ENCODE peak calls at places on chromosomes 3 and 15, in eight cellular contexts. N is Peyer's patch, U is H1, W is OCI-LY7, P is psoas muscle, T is mucosa of descending colon, X is heart left ventricle, F is ovary. K is an unnamed sample. For H3K4me1, the result is how much of the 10 kb centered on the place peaks cover.

GRCh38 chr3:158447408-158447807 is 123.6 kb upstream of the MLF1 start:
- DNase-seq in N (no peak), U (no peak), W (no peak), P (no peak), T (no peak), X (no peak), F (no peak), K (no peak)

GRCh38 chr3:6737223-6737994 is 123.5 kb upstream of the GRM7 start:
- DNase-seq in N (no peak), U (no peak), W (peak), P (no peak), T (no peak), X (no peak), F (no peak), K (no peak)

GRCh38 chr15:61824291-61824690 is 236.0 kb downstream of the VPS13C start:
- DNase-seq in N (no peak), U (no peak), W (no peak), P (no peak), T (no peak), X (no peak), F (no peak), K (no peak)

GRCh38 chr3:130604806-130605205 is 87.8 kb downstream of the COL6A6 start:
- DNase-seq in N (no peak), U (no peak), W (peak), P (no peak), T (no peak), X (no peak), F (no peak), K (no peak)

GRCh38 chr3:38657369-38657768 is 7.9 kb upstream of the SCN5A start:
- DNase-seq in N (no peak), U (no peak), W (no peak), P (no peak), T (no peak), X (no peak), F (no peak), K (no peak)

GRCh38 chr3:120022729-120023128 is 71.5 kb downstream of the GSK3B start:
- DNase-seq in N (no peak), U (no peak), W (no peak), P (no peak), T (no peak), X (no peak), F (no peak), K (no peak)

GRCh38 chr3:31610700-31611275 is 78.1 kb downstream of the STT3B start:
- DNase-seq in N (no peak), U (no peak), W (peak), P (no peak), T (no peak), X (no peak), F (no peak), K (no peak)

GRCh38 chr15:64464271-64465005 is 4.1 kb downstream of the ZNF609 start:
- DNase-seq in N (no peak), U (no peak), W (no peak), P (no peak), T (no peak), X (no peak), F (no peak), K (no peak)

GRCh38 chr3:4593014-4593413 is 99.9 kb downstream of the ITPR1 start:
- DNase-seq in N (no peak), U (no peak), W (no peak), P (no peak), T (no peak), X (no peak), F (no peak), K (no peak)

GRCh38 chr3:128781164-128781563 is 55.2 kb downstream of the RAB7A start:
- DNase-seq in N (no peak), U (no peak), W (no peak), P (no peak), T (no peak), X (no peak), F (no peak), K (no peak)

GRCh38 chr15:85488997-85489396 is 108.6 kb downstream of the AKAP13 start:
- DNase-seq in N (no peak), U (no peak), W (no peak), P (no peak), T (no peak), X (no peak), F (no peak), K (no peak)

GRCh38 chr3:46695177-46695961 is 1.9 kb upstream of the ALS2CL start:
- DNase-seq in N (peak), U (no peak), W (peak), P (peak), T (peak), X (peak), F (no peak), K (peak)

GRCh38 chr3:194103475-194103874 is 32.5 kb upstream of the HES1 start:
- DNase-seq in N (peak), U (no peak), W (peak), P (no peak), T (no peak), X (no peak), F (no peak), K (no peak)

GRCh38 chr3:135927170-135927569 is 38.4 kb upstream of the PPP2R3A start:
- DNase-seq in N (no peak), U (no peak), W (no peak), P (no peak), T (no peak), X (no peak), F (no peak), K (no peak)

GRCh38 chr15:46365612-46366011 is 730.8 kb downstream of the SQOR start:
- DNase-seq in N (no peak), U (no peak), W (no peak), P (peak), T (no peak), X (no peak), F (no peak), K (peak)

GRCh38 chr3:57783186-57784088 is 27.3 kb downstream of the SLMAP start:
- DNase-seq in N (no peak), U (no peak), W (no peak), P (no peak), T (no peak), X (peak), F (no peak), K (peak)

GRCh38 chr15:101207867-101208288 is 44.0 kb downstream of the CHSY1 start:
- DNase-seq in N (peak), U (no peak), W (no peak), P (no peak), T (no peak), X (no peak), F (no peak), K (no peak)

GRCh38 chr3:23487015-23487414 is 283.9 kb downstream of the UBE2E2 start:
- DNase-seq in N (no peak), U (no peak), W (no peak), P (peak), T (no peak), X (no peak), F (no peak), K (no peak)

GRCh38 chr15:37253877-37254276 is 153.5 kb upstream of the MEIS2 start:
- DNase-seq in N (no peak), U (no peak), W (no peak), P (no peak), T (no peak), X (no peak), F (no peak), K (no peak)

GRCh38 chr3:126108689-126109075 is 24.8 kb upstream of the SLC41A3 start:
- DNase-seq in N (no peak), U (no peak), W (no peak), P (no peak), T (no peak), X (no peak), F (peak), K (no peak)

GRCh38 chr3:19346734-19347133 is 198.4 kb downstream of the KCNH8 start:
- DNase-seq in N (no peak), U (no peak), W (peak), P (no peak), T (no peak), X (no peak), F (no peak), K (no peak)

GRCh38 chr3:12471228-12471627 is 13.1 kb upstream of the TSEN2 start:
- DNase-seq in N (peak), U (no peak), W (no peak), P (no peak), T (peak), X (no peak), F (no peak), K (no peak)

GRCh38 chr15:89329329-89330084 is 5.1 kb downstream of the POLG start:
- DNase-seq in N (peak), U (no peak), W (no peak), P (no peak), T (no peak), X (no peak), F (no peak), K (no peak)

GRCh38 chr3:15367059-15367458 is 34.7 kb upstream of the SH3BP5 start:
- DNase-seq in N (no peak), U (no peak), W (no peak), P (no peak), T (no peak), X (no peak), F (no peak), K (no peak)

GRCh38 chr15:81278306-81279029 is 45.5 kb downstream of the STARD5 start:
- DNase-seq in N (peak), U (no peak), W (no peak), P (no peak), T (no peak), X (no peak), F (no peak), K (no peak)

GRCh38 chr3:39558775-39559306 is 91.4 kb downstream of the MOBP start:
- DNase-seq in N (no peak), U (no peak), W (no peak), P (no peak), T (no peak), X (no peak), F (no peak), K (no peak)

GRCh38 chr15:64288999-64289398 is 67.0 kb downstream of the CSNK1G1 start:
- DNase-seq in N (no peak), U (no peak), W (no peak), P (no peak), T (no peak), X (no peak), F (no peak), K (no peak)

GRCh38 chr3:65398953-65399352 is 639.8 kb downstream of the MAGI1 start:
- DNase-seq in N (no peak), U (no peak), W (no peak), P (no peak), T (no peak), X (no peak), F (no peak), K (no peak)

GRCh38 chr3:14430706-14431470 is 28.5 kb downstream of the SLC6A6 start:
- DNase-seq in N (no peak), U (no peak), W (no peak), P (no peak), T (no peak), X (no peak), F (no peak), K (no peak)

GRCh38 chr3:71117572-71118247 is 465.8 kb downstream of the FOXP1 start:
- DNase-seq in N (no peak), U (no peak), W (no peak), P (no peak), T (no peak), X (no peak), F (no peak), K (no peak)

GRCh38 chr15:62886431-62887071 is 156.0 kb upstream of the TPM1 start:
- DNase-seq in N (no peak), U (no peak), W (no peak), P (no peak), T (no peak), X (no peak), F (peak), K (no peak)

GRCh38 chr15:71773206-71773859 is 37.0 kb upstream of the NR2E3 start:
- DNase-seq in N (no peak), U (no peak), W (no peak), P (no peak), T (no peak), X (no peak), F (no peak), K (no peak)

GRCh38 chr3:165206454-165207266 is 10.5 kb upstream of the SLITRK3 start:
- DNase-seq in N (peak), U (no peak), W (peak), P (peak), T (peak), X (peak), F (peak), K (peak)

GRCh38 chr3:58184982-58185360 is 25.8 kb downstream of the DNASE1L3 start:
- DNase-seq in N (no peak), U (no peak), W (no peak), P (no peak), T (no peak), X (no peak), F (no peak), K (no peak)

GRCh38 chr3:90091557-90091956 is 984.1 kb downstream of the EPHA3 start:
- DNase-seq in N (no peak), U (no peak), W (peak), P (no peak), T (no peak), X (peak), F (peak), K (no peak)

GRCh38 chr3:23626442-23626841 is 179.3 kb upstream of the UBE2E1 start:
- DNase-seq in N (no peak), U (no peak), W (no peak), P (no peak), T (no peak), X (no peak), F (no peak), K (no peak)

GRCh38 chr15:28933710-28934445 is 48.1 kb downstream of the APBA2 start:
- DNase-seq in N (no peak), U (no peak), W (no peak), P (no peak), T (no peak), X (no peak), F (no peak), K (no peak)
- H3K4me1 ChIP-seq in N (under half), U (under half), W (under half), P (under half), T (under half), X (under half), F (under half), K (under half)

GRCh38 chr3:53709856-53710674 is 136.2 kb downstream of the CHDH start:
- DNase-seq in N (peak), U (peak), W (peak), P (peak), T (peak), X (peak), F (peak), K (peak)
- TF ChIP-seq CTCF in N (peak), U (peak), W (peak), P (peak), T (peak), X (peak), F (peak), K (peak)

GRCh38 chr15:40047413-40048154 is 8.6 kb upstream of the SRP14 start:
- DNase-seq in N (peak), U (no peak), W (peak), P (peak), T (peak), X (peak), F (peak), K (peak)

GRCh38 chr15:40043927-40044716 is 5.1 kb upstream of the SRP14 start:
- DNase-seq in N (no peak), U (no peak), W (no peak), P (no peak), T (no peak), X (peak), F (no peak), K (no peak)

GRCh38 chr15:40046721-40047412 is 7.9 kb upstream of the SRP14 start:
- DNase-seq in N (no peak), U (no peak), W (no peak), P (no peak), T (no peak), X (peak), F (no peak), K (no peak)

GRCh38 chr15:40044717-40045571 is 6.0 kb upstream of the SRP14 start:
- DNase-seq in N (peak), U (no peak), W (peak), P (peak), T (peak), X (peak), F (peak), K (peak)

DNA sequence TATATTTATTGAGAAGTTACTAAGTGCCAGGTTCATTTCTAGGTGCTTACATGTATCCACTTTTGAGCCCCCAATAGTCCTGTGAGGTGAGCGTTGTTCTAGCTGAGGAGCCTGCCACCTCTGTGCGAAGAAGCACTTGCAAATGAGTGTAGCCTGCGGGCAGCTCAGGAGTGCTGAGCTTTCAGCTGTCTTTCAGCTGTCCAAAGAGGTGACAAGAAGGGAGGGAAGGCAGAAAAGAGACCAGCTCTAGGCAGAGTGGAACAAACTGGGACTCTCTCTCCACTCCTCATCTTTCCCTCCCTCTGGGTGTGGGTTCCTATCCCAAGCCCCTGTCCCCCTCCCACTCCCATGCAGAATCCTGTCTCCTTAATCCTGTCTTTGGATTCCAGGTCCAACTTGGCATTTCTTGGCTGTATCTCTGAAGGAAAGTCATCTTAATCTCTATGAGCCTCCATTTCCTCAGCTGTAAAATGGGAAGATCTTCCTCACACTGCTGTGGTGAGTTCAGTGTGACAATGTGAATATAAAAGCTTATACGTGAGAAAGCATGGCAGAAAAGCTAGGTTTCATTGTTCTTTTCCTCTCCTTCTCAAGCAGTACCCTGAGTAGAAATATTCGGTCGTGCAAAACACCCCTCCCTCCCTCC is 6.7 kb upstream of the SRP14 start:
- DNase-seq in N (no peak), U (no peak), W (no peak), P (no peak), T (peak), X (peak), F (no peak), K (no peak)
- H3K4me1 ChIP-seq in N (under half), U (under half), W (half or more), P (under half), T (under half), X (under half), F (under half), K (half or more)

DNA sequence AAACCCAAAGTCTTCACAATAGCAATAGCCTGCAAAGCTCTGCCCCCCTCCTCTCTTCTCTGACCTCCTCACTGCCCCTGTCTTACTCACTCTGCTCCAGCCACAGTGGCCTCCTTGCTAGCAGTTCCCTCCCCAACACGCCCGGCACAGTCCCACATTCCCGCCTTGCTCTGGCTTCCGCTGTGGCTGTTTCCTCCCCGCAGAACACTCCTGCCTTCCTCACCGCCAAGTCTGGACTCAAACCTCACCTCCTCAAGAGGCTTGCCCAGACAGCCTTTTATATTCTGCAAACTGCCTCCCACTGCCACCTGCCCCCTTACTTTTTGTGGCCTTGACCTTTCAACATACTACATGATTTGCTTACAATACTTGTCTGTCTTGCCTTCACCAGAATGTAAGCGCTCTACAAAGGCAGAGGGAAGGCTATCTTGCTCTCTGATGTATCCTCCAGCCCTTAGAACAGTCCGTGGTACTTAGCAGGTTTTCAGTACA is 406 bp upstream of the MPI start:
- DNase-seq in N (no peak), U (no peak), W (no peak), P (peak), T (peak), X (peak), F (peak), K (peak)
- TF ChIP-seq CTCF in N (no peak), U (no peak), W (no peak), P (no peak), T (no peak), X (no peak), F (no peak), K (no peak)

GRCh38 chr3:50147861-50148260 is 7.3 kb upstream of the SEMA3F start:
- DNase-seq in N (no peak), U (no peak), W (no peak), P (no peak), T (no peak), X (no peak), F (no peak), K (no peak)

GRCh38 chr3:50151728-50152127 is 3.4 kb upstream of the SEMA3F start:
- DNase-seq in N (no peak), U (no peak), W (no peak), P (no peak), T (no peak), X (no peak), F (no peak), K (no peak)

GRCh38 chr3:50150404-50150750 is 4.7 kb upstream of the SEMA3F start:
- DNase-seq in N (no peak), U (no peak), W (no peak), P (no peak), T (no peak), X (no peak), F (no peak), K (no peak)

GRCh38 chr3:50153782-50154475 is 1.2 kb upstream of the SEMA3F start:
- DNase-seq in N (no peak), U (no peak), W (no peak), P (no peak), T (no peak), X (no peak), F (no peak), K (no peak)

DNA sequence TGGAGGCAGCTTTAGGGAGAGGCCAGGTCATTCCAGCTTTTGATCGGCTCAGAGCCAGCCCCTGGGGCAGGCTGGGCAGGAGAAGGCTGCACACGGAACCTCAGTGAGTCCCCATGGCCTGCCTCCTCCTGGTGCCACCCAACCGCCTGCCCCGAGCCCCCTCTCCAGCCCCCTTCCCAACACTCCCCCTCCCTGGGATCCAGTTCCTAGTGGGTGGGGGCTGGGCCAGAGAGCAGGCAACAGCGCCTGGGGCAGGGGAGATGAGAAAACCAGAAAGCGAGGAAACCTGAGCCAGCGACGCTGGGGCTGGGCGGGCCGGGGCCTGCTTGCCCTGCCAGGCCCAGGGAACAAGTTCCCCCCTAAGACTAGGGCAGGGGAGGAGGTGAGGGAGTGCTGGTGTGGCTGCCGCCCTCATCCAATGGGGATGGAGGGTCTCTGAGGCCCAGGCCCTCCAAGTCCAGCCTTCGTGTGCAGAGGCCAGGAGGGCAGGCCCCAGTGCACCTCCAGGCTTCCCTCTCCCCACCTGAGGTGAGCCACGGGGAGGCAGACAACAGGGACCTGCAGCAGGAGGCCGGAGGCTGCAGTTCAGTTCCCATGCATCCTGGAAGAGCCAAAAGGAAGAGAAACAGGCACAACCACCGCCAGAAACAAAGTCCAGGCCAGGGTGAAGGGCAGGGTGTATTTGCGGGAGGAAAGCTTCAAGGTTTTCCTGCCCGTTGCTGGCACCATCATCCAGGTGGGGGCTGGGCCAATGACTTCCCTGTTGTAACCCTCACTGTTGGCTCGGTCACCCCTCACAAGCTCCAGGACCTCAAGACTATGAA is 4.0 kb upstream of the SEMA3F start:
- DNase-seq in N (no peak), U (no peak), W (no peak), P (no peak), T (no peak), X (no peak), F (no peak), K (no peak)
- H3K4me1 ChIP-seq in N (under half), U (under half), W (under half), P (under half), T (under half), X (under half), F (under half), K (under half)

GRCh38 chr15:74815121-74815933 is 2.7 kb downstream of the LMAN1L start:
- DNase-seq in N (peak), U (no peak), W (no peak), P (no peak), T (peak), X (peak), F (no peak), K (peak)
- TF ChIP-seq CTCF in N (no peak), U (no peak), W (no peak), P (no peak), T (no peak), X (no peak), F (no peak), K (no peak)